ENCODE peak calls at places on chromosomes 12 and 14, in four cellular contexts. H, C, J and P are unnamed samples.

GRCh38 chr14:81946808-81947798 is 413.4 kb upstream of the SEL1L start:
- DNase-seq in H (no peak), C (peak; percentile 18), J (no peak), P (no peak)

GRCh38 chr12:57722716-57723629 is 15.6 kb downstream of the AGAP2 start:
- DNase-seq in H (no peak), C (no peak), J (no peak), P (no peak)

GRCh38 chr14:45085004-45085403 is 1.1 kb downstream of the PRPF39 start:
- DNase-seq in H (no peak), C (no peak), J (no peak), P (no peak)

GRCh38 chr12:64744422-64745258 is 14.6 kb downstream of the GNS start:
- DNase-seq in H (no peak), C (no peak), J (no peak), P (no peak)

GRCh38 chr12:26121841-26122680 is 2.8 kb downstream of the BHLHE41 start:
- DNase-seq in H (no peak), C (peak; percentile 40), J (no peak), P (no peak)

GRCh38 chr14:29339491-29339890 is 572.9 kb downstream of the FOXG1 start:
- DNase-seq in H (no peak), C (no peak), J (no peak), P (no peak)

GRCh38 chr12:50564240-50564947 is 59.6 kb downstream of the DIP2B start:
- DNase-seq in H (no peak), C (no peak), J (no peak), P (no peak)

GRCh38 chr14:45361727-45362126 is 108.7 kb upstream of the MIS18BP1 start:
- DNase-seq in H (no peak), C (no peak), J (no peak), P (no peak)

GRCh38 chr12:12327802-12328201 is 22.2 kb downstream of the MANSC1 start:
- DNase-seq in H (no peak), C (no peak), J (peak; percentile 8), P (no peak)

GRCh38 chr14:104054222-104054905 is 31.1 kb upstream of the ASPG start:
- DNase-seq in H (no peak), C (no peak), J (no peak), P (no peak)

GRCh38 chr14:68297871-68298468 is 478.4 kb downstream of the RAD51B start:
- DNase-seq in H (no peak), C (no peak), J (no peak), P (no peak)

GRCh38 chr12:22529281-22530060 is 14.9 kb downstream of the C2CD5 start:
- DNase-seq in H (no peak), C (no peak), J (no peak), P (no peak)

GRCh38 chr12:129325566-129325965 is 472.3 kb downstream of the GLT1D1 start:
- DNase-seq in H (no peak), C (no peak), J (no peak), P (no peak)

GRCh38 chr12:121776190-121777098 is 17.0 kb downstream of the RHOF start:
- DNase-seq in H (peak; percentile 91), C (peak; percentile 83), J (peak; percentile 71), P (no peak)

GRCh38 chr14:102225936-102226335 is 79.0 kb downstream of the MOK start:
- DNase-seq in H (no peak), C (no peak), J (no peak), P (no peak)

GRCh38 chr14:26123459-26123858 is 474.4 kb downstream of the NOVA1 start:
- DNase-seq in H (no peak), C (no peak), J (no peak), P (no peak)

GRCh38 chr12:19553177-19553576 is 113.9 kb downstream of the AEBP2 start:
- DNase-seq in H (no peak), C (no peak), J (no peak), P (no peak)

GRCh38 chr14:51394391-51394790 is 154.3 kb downstream of the TMX1 start:
- DNase-seq in H (no peak), C (no peak), J (no peak), P (no peak)

GRCh38 chr12:48001426-48002178 is 2.7 kb downstream of the COL2A1 start:
- DNase-seq in H (no peak), C (peak; percentile 60), J (no peak), P (no peak)

GRCh38 chr12:13437541-13437940 is 241.0 kb downstream of the EMP1 start:
- DNase-seq in H (no peak), C (no peak), J (no peak), P (no peak)

GRCh38 chr14:71231521-71232393 is 324.5 kb downstream of the PCNX1 start:
- DNase-seq in H (no peak), C (no peak), J (no peak), P (no peak)

GRCh38 chr12:54475542-54475941 is 2.1 kb upstream of the GTSF1 start:
- DNase-seq in H (no peak), C (no peak), J (no peak), P (no peak)

GRCh38 chr12:16346931-16347330 is 514 bp upstream of the MGST1 start:
- DNase-seq in H (no peak), C (no peak), J (no peak), P (no peak)

GRCh38 chr14:54623279-54624004 is 56.5 kb downstream of the SAMD4A start:
- DNase-seq in H (no peak), C (no peak), J (no peak), P (no peak)

GRCh38 chr12:3753549-3754284 is 808 bp upstream of the CRACR2A start:
- DNase-seq in H (no peak), C (peak; percentile 41), J (peak; percentile 35), P (no peak)

GRCh38 chr12:15706010-15706676 is 83.0 kb downstream of the EPS8 start:
- DNase-seq in H (no peak), C (no peak), J (no peak), P (no peak)

GRCh38 chr12:11227373-11227772 is 40.6 kb upstream of the TAS2R42 start:
- DNase-seq in H (no peak), C (no peak), J (no peak), P (no peak)

GRCh38 chr14:71060274-71060673 is 153.0 kb downstream of the PCNX1 start:
- DNase-seq in H (no peak), C (no peak), J (no peak), P (no peak)

GRCh38 chr12:60257063-60257462 is 661.2 kb downstream of the SLC16A7 start:
- DNase-seq in H (no peak), C (no peak), J (no peak), P (no peak)
- TF ChIP-seq CTCF in H (no peak), C (no peak), J (no peak), P (no peak)

GRCh38 chr12:85872497-85873091 is 1.5 kb upstream of the NTS start:
- DNase-seq in H (no peak), C (no peak), J (no peak), P (no peak)

GRCh38 chr12:85877459-85877858 is 3.4 kb downstream of the NTS start:
- DNase-seq in H (no peak), C (no peak), J (no peak), P (no peak)

DNA sequence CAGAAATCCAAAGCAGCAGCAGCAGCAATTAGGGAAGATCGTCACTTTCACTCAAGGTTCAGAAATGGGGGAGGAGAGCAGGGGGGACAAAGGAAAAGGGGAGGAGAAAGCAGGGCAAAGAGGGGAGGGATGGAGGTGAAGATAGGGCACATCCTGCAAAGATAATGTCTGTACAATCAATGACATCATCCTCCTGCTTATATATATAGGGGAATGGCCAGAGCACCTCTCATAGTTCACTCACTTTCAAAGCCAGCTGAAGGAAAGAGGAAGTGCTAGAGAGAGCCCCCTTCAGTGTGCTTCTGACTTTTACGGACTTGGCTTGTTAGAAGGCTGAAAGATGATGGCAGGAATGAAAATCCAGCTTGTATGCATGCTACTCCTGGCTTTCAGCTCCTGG is at the start of gene NTS:
- DNase-seq in H (no peak), C (no peak), J (no peak), P (no peak)
- H3K4me3 ChIP-seq in H (no peak within 1 kb of the TSS), C (no peak within 1 kb of the TSS), J (no peak within 1 kb of the TSS), P (no peak within 1 kb of the TSS)

GRCh38 chr12:1815108-1815507 is 5.3 kb upstream of the LRTM2 start:
- DNase-seq in H (no peak), C (no peak), J (no peak), P (no peak)

GRCh38 chr12:1816730-1817094 is 3.7 kb upstream of the LRTM2 start:
- DNase-seq in H (no peak), C (no peak), J (no peak), P (no peak)

GRCh38 chr12:1814266-1814665 is 6.1 kb upstream of the LRTM2 start:
- DNase-seq in H (no peak), C (no peak), J (no peak), P (no peak)

GRCh38 chr12:1819050-1819449 is 1.3 kb upstream of the LRTM2 start:
- DNase-seq in H (no peak), C (no peak), J (no peak), P (no peak)

GRCh38 chr12:1815814-1816729 is 4.3 kb upstream of the LRTM2 start:
- DNase-seq in H (no peak), C (no peak), J (no peak), P (no peak)
- H3K4me1 ChIP-seq in H (peaks cover 6% of the 10 kb centered on the region), C (peaks cover 6% of the 10 kb centered on the region), J (no peaks in the 10 kb centered on the region), P (no peaks in the 10 kb centered on the region)

GRCh38 chr14:21915814-21916213 is 242.2 kb upstream of the OR4E1 start:
- DNase-seq in H (no peak), C (no peak), J (no peak), P (no peak)
- TF ChIP-seq CTCF in H (no peak), C (no peak), J (no peak), P (no peak)

GRCh38 chr12:82688035-82688501 is 1.4 kb downstream of the TMTC2 start:
- DNase-seq in H (no peak), C (no peak), J (no peak), P (no peak)

GRCh38 chr12:82685721-82686222 is 934 bp upstream of the TMTC2 start:
- DNase-seq in H (peak; percentile 96), C (peak; percentile 93), J (peak; percentile 93), P (peak; percentile 88)

GRCh38 chr12:82686223-82687019 is at the start of gene TMTC2:
- DNase-seq in H (peak; percentile 94), C (peak; percentile 90), J (peak; percentile 93), P (peak; percentile 45)

GRCh38 chr12:82687020-82687951 is 580 bp downstream of the TMTC2 start:
- DNase-seq in H (peak; percentile 65), C (peak; percentile 38), J (peak; percentile 23), P (peak; percentile 5)

DNA sequence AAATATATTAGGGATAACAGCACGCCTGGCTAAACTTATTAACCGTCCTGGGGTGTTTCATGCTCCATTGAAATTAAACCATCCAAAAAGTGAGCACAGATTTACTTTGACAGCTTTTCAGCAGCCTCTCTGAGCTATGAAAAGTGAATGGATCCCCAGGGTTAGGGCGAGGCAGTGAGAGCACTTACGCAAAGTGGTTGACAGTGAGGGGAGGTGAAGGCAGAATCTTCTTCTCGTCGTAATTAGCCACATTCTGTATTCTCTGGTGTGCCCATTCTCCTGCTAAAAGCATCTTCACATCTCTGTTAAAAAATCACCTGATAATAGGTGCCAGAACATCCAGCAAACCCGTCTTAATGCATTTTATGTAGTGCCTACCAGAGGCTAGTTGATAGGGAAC is 1.9 kb downstream of the TMTC2 start:
- DNase-seq in H (no peak), C (no peak), J (no peak), P (no peak)
- H3K4me3 ChIP-seq in H (peak overlapping the region; percentile 71), C (peak overlapping the region; percentile 90), J (no peak overlapping the region), P (no peak overlapping the region)